ENCODE peak calls at places on chromosomes 6 and 20, in six cellular contexts. One of them, this sample, is unnamed.
A peak's percentile ranks its signal among the peaks of the same experiment; 100 is the strongest.

GRCh38 chr20:64051532-64052325 is 2.3 kb upstream of the SOX18 start:
- DNase-seq in ovary: peak; percentile 49
- DNase-seq in H1: no peak
- DNase-seq in erythroblast: no peak
- DNase-seq in breast epithelium: no peak
- DNase-seq in uterus: peak; percentile 82
- DNase-seq in this sample: no peak

GRCh38 chr6:149515494-149515893 is 30.3 kb downstream of the PPIL4 start:
- DNase-seq in ovary: no peak
- DNase-seq in H1: no peak
- DNase-seq in erythroblast: no peak
- DNase-seq in breast epithelium: no peak
- DNase-seq in uterus: no peak
- DNase-seq in this sample: no peak

GRCh38 chr20:63504642-63505041 is 5.8 kb upstream of the EEF1A2 start:
- DNase-seq in ovary: no peak
- DNase-seq in H1: no peak
- DNase-seq in erythroblast: no peak
- DNase-seq in breast epithelium: no peak
- DNase-seq in uterus: no peak
- DNase-seq in this sample: no peak

GRCh38 chr20:3430376-3431069 is 23.1 kb upstream of the DNAAF9 start:
- DNase-seq in ovary: no peak
- DNase-seq in H1: no peak
- DNase-seq in erythroblast: no peak
- DNase-seq in breast epithelium: no peak
- DNase-seq in uterus: no peak
- DNase-seq in this sample: no peak

GRCh38 chr20:16243470-16243869 is 329.8 kb downstream of the KIF16B start:
- DNase-seq in ovary: no peak
- DNase-seq in H1: no peak
- DNase-seq in erythroblast: peak; percentile 80
- DNase-seq in breast epithelium: no peak
- DNase-seq in uterus: no peak
- DNase-seq in this sample: no peak

GRCh38 chr20:2385026-2385425 is 4.3 kb downstream of the TGM6 start:
- DNase-seq in ovary: no peak
- DNase-seq in H1: no peak
- DNase-seq in erythroblast: no peak
- DNase-seq in breast epithelium: no peak
- DNase-seq in uterus: no peak
- DNase-seq in this sample: no peak

GRCh38 chr6:35716798-35717197 is 20.0 kb upstream of the ARMC12 start:
- DNase-seq in ovary: no peak
- DNase-seq in H1: no peak
- DNase-seq in erythroblast: no peak
- DNase-seq in breast epithelium: peak; percentile 9
- DNase-seq in uterus: no peak
- DNase-seq in this sample: no peak

GRCh38 chr6:4970739-4971395 is 33.0 kb downstream of the RPP40 start:
- DNase-seq in ovary: no peak
- DNase-seq in H1: no peak
- DNase-seq in erythroblast: no peak
- DNase-seq in breast epithelium: no peak
- DNase-seq in uterus: no peak
- DNase-seq in this sample: peak; percentile 87

GRCh38 chr20:41261790-41262717 is 55.5 kb downstream of the ZHX3 start:
- DNase-seq in ovary: no peak
- DNase-seq in H1: no peak
- DNase-seq in erythroblast: peak; percentile 94
- DNase-seq in breast epithelium: no peak
- DNase-seq in uterus: no peak
- DNase-seq in this sample: no peak

GRCh38 chr6:13427838-13428527 is 59.4 kb downstream of the GFOD1 start:
- DNase-seq in ovary: no peak
- DNase-seq in H1: no peak
- DNase-seq in erythroblast: peak; percentile 75
- DNase-seq in breast epithelium: no peak
- DNase-seq in uterus: no peak
- DNase-seq in this sample: no peak

GRCh38 chr6:115485400-115485799 is 575.3 kb downstream of the FRK start:
- DNase-seq in ovary: no peak
- DNase-seq in H1: no peak
- DNase-seq in erythroblast: no peak
- DNase-seq in breast epithelium: no peak
- DNase-seq in uterus: no peak
- DNase-seq in this sample: no peak

GRCh38 chr20:16476032-16476431 is 97.2 kb downstream of the KIF16B start:
- DNase-seq in ovary: no peak
- DNase-seq in H1: no peak
- DNase-seq in erythroblast: peak; percentile 37
- DNase-seq in breast epithelium: no peak
- DNase-seq in uterus: no peak
- DNase-seq in this sample: no peak

GRCh38 chr20:12166053-12166717 is 248.5 kb downstream of the BTBD3 start:
- DNase-seq in ovary: peak; percentile 57
- DNase-seq in H1: no peak
- DNase-seq in erythroblast: no peak
- DNase-seq in breast epithelium: no peak
- DNase-seq in uterus: peak; percentile 72
- DNase-seq in this sample: no peak

GRCh38 chr6:87660226-87660886 is 41.7 kb downstream of the AKIRIN2 start:
- DNase-seq in ovary: no peak
- DNase-seq in H1: no peak
- DNase-seq in erythroblast: no peak
- DNase-seq in breast epithelium: no peak
- DNase-seq in uterus: no peak
- DNase-seq in this sample: no peak

GRCh38 chr20:34984756-34985261 is 29.1 kb downstream of the MYH7B start:
- DNase-seq in ovary: no peak
- DNase-seq in H1: no peak
- DNase-seq in erythroblast: no peak
- DNase-seq in breast epithelium: no peak
- DNase-seq in uterus: no peak
- DNase-seq in this sample: no peak

GRCh38 chr6:164838068-164838615 is 471.3 kb downstream of the C6orf118 start:
- DNase-seq in ovary: no peak
- DNase-seq in H1: no peak
- DNase-seq in erythroblast: no peak
- DNase-seq in breast epithelium: no peak
- DNase-seq in uterus: no peak
- DNase-seq in this sample: no peak

GRCh38 chr6:167906899-167907298 is 80.2 kb downstream of the AFDN start:
- DNase-seq in ovary: peak; percentile 30
- DNase-seq in H1: no peak
- DNase-seq in erythroblast: no peak
- DNase-seq in breast epithelium: peak; percentile 69
- DNase-seq in uterus: peak; percentile 41
- DNase-seq in this sample: no peak

GRCh38 chr6:83231146-83231545 is 38.0 kb downstream of the RWDD2A start:
- DNase-seq in ovary: no peak
- DNase-seq in H1: no peak
- DNase-seq in erythroblast: no peak
- DNase-seq in breast epithelium: no peak
- DNase-seq in uterus: no peak
- DNase-seq in this sample: no peak

GRCh38 chr6:92967352-92967751 is 452.0 kb downstream of the EPHA7 start:
- DNase-seq in ovary: no peak
- DNase-seq in H1: no peak
- DNase-seq in erythroblast: peak; percentile 2
- DNase-seq in breast epithelium: no peak
- DNase-seq in uterus: no peak
- DNase-seq in this sample: no peak

GRCh38 chr20:59835057-59835447 is 98.4 kb downstream of the SYCP2 start:
- DNase-seq in ovary: no peak
- DNase-seq in H1: peak; percentile 33
- DNase-seq in erythroblast: no peak
- DNase-seq in breast epithelium: no peak
- DNase-seq in uterus: no peak
- DNase-seq in this sample: peak; percentile 70

GRCh38 chr6:27178860-27179259 is 68.6 kb upstream of the PRSS16 start:
- DNase-seq in ovary: no peak
- DNase-seq in H1: no peak
- DNase-seq in erythroblast: no peak
- DNase-seq in breast epithelium: no peak
- DNase-seq in uterus: no peak
- DNase-seq in this sample: no peak

GRCh38 chr6:144264270-144265060 is 20.7 kb upstream of the UTRN start:
- DNase-seq in ovary: peak; percentile 43
- DNase-seq in H1: no peak
- DNase-seq in erythroblast: no peak
- DNase-seq in breast epithelium: peak; percentile 55
- DNase-seq in uterus: peak; percentile 23
- DNase-seq in this sample: no peak

GRCh38 chr20:63095718-63096654 is 89.2 kb upstream of the BHLHE23 start:
- DNase-seq in ovary: peak; percentile 6
- DNase-seq in H1: peak; percentile 39
- DNase-seq in erythroblast: no peak
- DNase-seq in breast epithelium: peak; percentile 25
- DNase-seq in uterus: peak; percentile 8
- DNase-seq in this sample: no peak

GRCh38 chr6:39367661-39368060 is 45.2 kb upstream of the KCNK16 start:
- DNase-seq in ovary: no peak
- DNase-seq in H1: no peak
- DNase-seq in erythroblast: no peak
- DNase-seq in breast epithelium: no peak
- DNase-seq in uterus: no peak
- DNase-seq in this sample: no peak

GRCh38 chr6:7106752-7107577 is 796 bp upstream of the RREB1 start:
- DNase-seq in ovary: peak; percentile 51
- DNase-seq in H1: peak; percentile 70
- DNase-seq in erythroblast: peak; percentile 88
- DNase-seq in breast epithelium: no peak
- DNase-seq in uterus: peak; percentile 32
- DNase-seq in this sample: no peak

DNA sequence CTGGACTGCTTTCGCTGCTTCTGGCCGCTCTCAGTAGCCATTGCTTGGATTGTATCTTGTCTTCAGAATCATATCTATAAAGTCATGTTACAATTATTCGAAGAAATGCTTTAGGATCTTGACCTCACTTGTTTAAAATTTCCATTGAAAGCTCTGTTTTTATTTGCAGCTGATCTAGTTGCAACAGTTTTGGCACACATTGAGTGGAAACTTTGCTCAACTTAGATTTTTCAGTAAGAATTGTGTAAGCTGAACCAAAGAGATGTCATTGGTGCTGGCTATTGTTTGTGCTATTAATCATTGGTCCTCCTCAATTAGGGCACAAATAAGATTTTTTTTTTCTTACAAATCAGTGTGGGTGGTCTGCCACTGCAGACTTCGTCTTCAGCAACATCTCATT is 649.2 kb downstream of the MMUT start:
- DNase-seq in ovary: no peak
- DNase-seq in H1: no peak
- DNase-seq in erythroblast: no peak
- DNase-seq in breast epithelium: no peak
- DNase-seq in uterus: no peak
- DNase-seq in this sample: no peak
- TF ChIP-seq POLR2A in ovary: no peak
- TF ChIP-seq POLR2A in H1: no peak
- TF ChIP-seq POLR2A in erythroblast: no peak
- TF ChIP-seq POLR2A in breast epithelium: no peak
- TF ChIP-seq POLR2A in uterus: no peak
- TF ChIP-seq POLR2A in this sample: no peak

GRCh38 chr6:29092957-29093356 is 5.8 kb upstream of the OR2B3 start:
- DNase-seq in ovary: no peak
- DNase-seq in H1: no peak
- DNase-seq in erythroblast: no peak
- DNase-seq in breast epithelium: no peak
- DNase-seq in uterus: no peak
- DNase-seq in this sample: no peak

GRCh38 chr6:29099190-29099589 is at the start of gene OR2J1:
- DNase-seq in ovary: no peak
- DNase-seq in H1: no peak
- DNase-seq in erythroblast: no peak
- DNase-seq in breast epithelium: no peak
- DNase-seq in uterus: no peak
- DNase-seq in this sample: no peak

DNA sequence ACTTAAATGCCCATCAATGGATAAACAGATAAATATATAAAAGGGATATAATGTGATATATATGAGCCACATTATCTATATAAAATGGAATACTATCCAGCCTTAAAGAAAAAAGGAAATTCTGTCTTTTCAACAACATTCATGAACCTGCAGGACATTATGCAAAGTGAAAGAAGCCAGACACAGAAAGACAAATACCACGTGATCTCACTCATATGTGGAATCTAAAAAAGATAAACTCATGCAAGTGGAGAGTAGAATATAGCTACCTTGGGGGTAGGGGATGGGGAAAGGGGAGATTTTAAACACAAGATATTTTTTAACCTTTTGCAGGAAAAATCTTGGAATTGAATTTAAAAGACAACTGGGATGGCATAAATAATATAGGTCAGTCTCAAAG is 1.5 kb upstream of the OR2J1 start:
- DNase-seq in ovary: no peak
- DNase-seq in H1: no peak
- DNase-seq in erythroblast: no peak
- DNase-seq in breast epithelium: no peak
- DNase-seq in uterus: no peak
- DNase-seq in this sample: no peak
- TF ChIP-seq POLR2A in ovary: no peak
- TF ChIP-seq POLR2A in H1: no peak
- TF ChIP-seq POLR2A in erythroblast: no peak
- TF ChIP-seq POLR2A in breast epithelium: no peak
- TF ChIP-seq POLR2A in uterus: no peak
- TF ChIP-seq POLR2A in this sample: no peak

GRCh38 chr6:43669922-43670622 is 17.5 kb downstream of the MRPS18A start:
- DNase-seq in ovary: no peak
- DNase-seq in H1: peak; percentile 50
- DNase-seq in erythroblast: no peak
- DNase-seq in breast epithelium: no peak
- DNase-seq in uterus: peak; percentile 55
- DNase-seq in this sample: no peak

GRCh38 chr6:43671011-43671800 is 16.4 kb downstream of the MRPS18A start:
- DNase-seq in ovary: no peak
- DNase-seq in H1: no peak
- DNase-seq in erythroblast: no peak
- DNase-seq in breast epithelium: no peak
- DNase-seq in uterus: no peak
- DNase-seq in this sample: no peak

GRCh38 chr6:43669050-43669921 is 18.3 kb downstream of the MRPS18A start:
- DNase-seq in ovary: peak; percentile 73
- DNase-seq in H1: no peak
- DNase-seq in erythroblast: no peak
- DNase-seq in breast epithelium: no peak
- DNase-seq in uterus: peak; percentile 80
- DNase-seq in this sample: no peak

GRCh38 chr6:43671801-43672690 is 15.5 kb downstream of the MRPS18A start:
- DNase-seq in ovary: peak; percentile 34
- DNase-seq in H1: no peak
- DNase-seq in erythroblast: no peak
- DNase-seq in breast epithelium: peak; percentile 64
- DNase-seq in uterus: peak; percentile 50
- DNase-seq in this sample: no peak

GRCh38 chr6:43670623-43670986 is 17.0 kb downstream of the MRPS18A start:
- DNase-seq in ovary: no peak
- DNase-seq in H1: no peak
- DNase-seq in erythroblast: no peak
- DNase-seq in breast epithelium: no peak
- DNase-seq in uterus: no peak
- DNase-seq in this sample: no peak
- TF ChIP-seq POLR2A in ovary: no peak
- TF ChIP-seq POLR2A in H1: no peak
- TF ChIP-seq POLR2A in erythroblast: no peak
- TF ChIP-seq POLR2A in breast epithelium: no peak
- TF ChIP-seq POLR2A in uterus: no peak
- TF ChIP-seq POLR2A in this sample: no peak

GRCh38 chr20:32632461-32633354 is 41.0 kb downstream of the C20orf203 start:
- DNase-seq in ovary: no peak
- DNase-seq in H1: no peak
- DNase-seq in erythroblast: peak; percentile 16
- DNase-seq in breast epithelium: no peak
- DNase-seq in uterus: no peak
- DNase-seq in this sample: no peak
- TF ChIP-seq POLR2A in ovary: no peak
- TF ChIP-seq POLR2A in H1: no peak
- TF ChIP-seq POLR2A in erythroblast: peak; percentile 36
- TF ChIP-seq POLR2A in breast epithelium: no peak
- TF ChIP-seq POLR2A in uterus: no peak
- TF ChIP-seq POLR2A in this sample: no peak

This sample was measured in esophagus muscularis mucosa.